ENCODE peak calls at places on chromosome X, in ten cellular contexts. Z, P, S, U, X, O, C, N, M and A are unnamed samples. For H3K9me3, the result is how much of the 10 kb centered on the place peaks cover.

GRCh38 chrX:40299502-40300118 is 201.9 kb upstream of the BCOR start:
- DNase-seq in S (no peak), U (no peak), C (no peak), N (no peak), O (no peak), X (no peak), Z (no peak), M (no peak), P (no peak), A (no peak)

GRCh38 chrX:151688695-151689094 is 6.6 kb upstream of the PRRG3 start:
- DNase-seq in S (no peak), M (no peak), P (no peak), X (no peak), Z (no peak), O (no peak), C (no peak), U (no peak), N (no peak), A (no peak)

GRCh38 chrX:72269671-72270251 is 7.3 kb downstream of the RPS4X start:
- DNase-seq in M (peak), C (no peak), Z (no peak), P (no peak), U (no peak), O (no peak), S (no peak), X (no peak), N (no peak), A (no peak)

GRCh38 chrX:34629572-34629971 is 27.5 kb downstream of the TMEM47 start:
- DNase-seq in P (no peak), Z (no peak), C (no peak), M (no peak), U (no peak), X (no peak), O (no peak), N (no peak), S (no peak), A (no peak)

GRCh38 chrX:130051176-130051845 is 59.0 kb downstream of the ELF4 start:
- DNase-seq in U (no peak), Z (no peak), P (no peak), S (no peak), M (no peak), N (no peak), C (no peak), X (no peak), O (no peak), A (no peak)

GRCh38 chrX:74248889-74249288 is 55.1 kb upstream of the ZCCHC13 start:
- DNase-seq in X (no peak), M (peak), S (no peak), C (no peak), O (no peak), N (no peak), U (no peak), Z (no peak), P (no peak), A (no peak)

GRCh38 chrX:20711366-20711765 is 444.7 kb upstream of the RPS6KA3 start:
- DNase-seq in U (no peak), O (no peak), C (no peak), N (no peak), M (no peak), Z (no peak), X (no peak), S (no peak), P (no peak), A (no peak)

GRCh38 chrX:123499787-123500186 is 233.1 kb downstream of the THOC2 start:
- DNase-seq in N (no peak), P (no peak), M (no peak), Z (no peak), U (no peak), S (no peak), C (no peak), O (no peak), X (no peak), A (peak)

GRCh38 chrX:65635371-65635770 is 32.1 kb upstream of the MSN start:
- DNase-seq in Z (no peak), S (no peak), N (no peak), O (no peak), P (no peak), U (no peak), M (no peak), C (no peak), X (no peak), A (no peak)

DNA sequence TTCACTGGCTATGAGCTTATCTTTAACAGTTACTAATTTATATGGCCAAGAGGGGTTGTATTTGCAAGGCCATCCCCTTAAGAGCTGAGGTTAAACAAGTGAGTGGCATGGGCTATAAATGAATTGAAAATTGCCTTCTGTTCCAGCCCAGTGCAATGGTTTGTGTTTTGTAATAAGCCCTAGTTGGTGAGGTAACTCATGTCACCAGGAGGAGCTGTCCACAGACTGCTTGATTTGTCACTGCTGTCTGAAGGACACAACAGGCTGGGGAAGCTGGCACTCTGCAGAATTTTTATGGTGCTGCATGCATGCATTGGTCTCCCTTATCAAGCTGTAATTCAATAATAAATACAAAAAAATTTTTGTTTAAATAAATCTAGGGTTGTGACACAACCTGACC is 223.8 kb downstream of the IL1RAPL2 start:
- DNase-seq in U (no peak), M (no peak), O (no peak), P (no peak), N (no peak), X (no peak), S (no peak), Z (no peak), C (no peak), A (no peak)
- H3K9me3 ChIP-seq in U (under half), M (under half), O (under half), P (under half), N (under half), X (under half), S (under half), Z (under half), C (under half), A (under half)

DNA sequence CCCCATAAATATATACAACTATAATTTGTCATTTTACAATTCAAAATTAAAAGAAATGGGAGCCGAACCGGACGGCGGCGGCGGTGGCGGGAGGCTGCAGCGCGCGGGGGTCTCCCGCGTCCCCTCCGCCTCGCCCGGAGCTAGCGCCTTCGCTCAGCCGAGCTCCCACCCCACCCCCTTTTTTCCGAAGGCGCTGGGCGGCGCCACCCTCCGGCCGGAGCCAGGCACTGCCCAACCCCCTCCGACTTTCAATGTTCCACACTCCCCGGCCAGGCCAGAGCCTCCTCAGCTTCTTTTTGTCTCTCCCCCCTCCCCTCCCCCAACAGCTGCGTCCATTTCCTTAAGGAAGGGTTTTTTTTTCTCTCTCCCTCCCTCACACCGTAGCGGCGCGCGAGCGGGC is 214.1 kb upstream of the GEMIN8 start:
- DNase-seq in N (no peak), S (no peak), Z (no peak), M (no peak), C (no peak), P (peak), O (no peak), X (no peak), U (no peak), A (no peak)
- TF ChIP-seq CTCF in N (no peak), S (no peak), Z (no peak), M (no peak), C (no peak), P (no peak), O (no peak), X (no peak), U (no peak), A (no peak)

GRCh38 chrX:154370300-154370881 is 4.0 kb downstream of the FLNA start:
- DNase-seq in X (no peak), O (no peak), C (no peak), U (no peak), Z (no peak), N (no peak), S (no peak), P (peak), M (no peak), A (peak)

GRCh38 chrX:154368630-154369452 is 5.6 kb downstream of the FLNA start:
- DNase-seq in U (peak), X (peak), P (no peak), Z (peak), M (peak), N (peak), O (peak), C (peak), S (peak), A (peak)

GRCh38 chrX:154367474-154368308 is 6.7 kb downstream of the FLNA start:
- DNase-seq in Z (no peak), X (no peak), C (no peak), M (no peak), P (no peak), N (no peak), O (no peak), S (no peak), U (no peak), A (no peak)

GRCh38 chrX:154370882-154371770 is 3.3 kb downstream of the FLNA start:
- DNase-seq in O (peak), M (peak), C (peak), U (peak), S (peak), P (peak), Z (peak), N (peak), X (peak), A (peak)

GRCh38 chrX:154369453-154370299 is 4.8 kb downstream of the FLNA start:
- DNase-seq in X (peak), M (peak), Z (peak), U (peak), S (peak), P (peak), C (peak), O (no peak), N (peak), A (peak)
- TF ChIP-seq POLR2AphosphoS5 in X (peak), M (peak), Z (peak), U (no peak), S (no peak), P (peak), C (peak), O (peak), N (peak), A (peak)

DNA sequence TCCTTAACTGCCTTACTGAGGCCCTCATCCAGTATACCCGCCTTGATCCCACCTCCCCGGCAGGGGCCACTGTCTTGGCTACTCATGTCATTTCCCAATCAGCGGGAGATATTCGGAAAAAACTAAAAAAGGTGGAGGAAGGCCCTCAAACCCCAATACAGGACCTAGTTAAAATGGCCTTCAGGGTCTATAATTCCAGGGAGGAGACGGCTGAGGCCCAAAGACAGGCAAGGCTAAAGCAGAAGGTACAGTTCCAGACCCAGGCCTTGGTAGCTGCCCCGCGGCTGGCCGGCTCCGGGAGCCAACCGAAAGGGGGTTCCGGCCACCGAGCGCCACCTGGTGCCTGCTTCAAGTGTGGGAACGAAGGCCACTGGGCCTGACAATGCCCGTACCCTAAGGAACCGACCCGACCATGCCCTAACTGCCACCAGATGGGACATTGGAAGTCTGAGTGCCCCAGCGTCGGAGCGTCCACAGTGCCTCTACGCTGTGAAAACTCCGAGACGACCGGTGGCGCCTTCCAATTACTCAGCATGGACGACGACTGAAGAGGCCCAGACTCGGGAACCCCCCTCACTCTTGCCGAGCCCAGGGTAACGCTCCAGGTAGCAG is 959.6 kb downstream of the RPA4 start:
- DNase-seq in C (no peak), O (no peak), U (no peak), S (no peak), Z (peak), X (no peak), N (no peak), P (peak), M (peak), A (no peak)
- H3K9me3 ChIP-seq in C (under half), O (under half), U (under half), S (under half), Z (under half), X (under half), N (under half), P (under half), M (under half), A (under half)

GRCh38 chrX:82218361-82218760 is 1016.5 kb downstream of the SH3BGRL start:
- DNase-seq in M (peak), N (no peak), X (peak), C (no peak), O (no peak), Z (no peak), S (no peak), P (peak), U (peak), A (no peak)
- TF ChIP-seq CTCF in M (peak), N (peak), X (no peak), C (peak), O (peak), Z (no peak), S (no peak), P (peak), U (peak), A (peak)